ENCODE peak calls at places on chromosomes 3 and 15, in ten cellular contexts. One of them, this sample, is unnamed.

GRCh38 chr3:190229632-190230424 is 92.4 kb downstream of the CLDN1 start:
- DNase-seq in nucleus accumbens: no peak
- DNase-seq in bronchial epithelial cell: peak
- DNase-seq in endothelial cell: no peak
- DNase-seq in T-helper 1 cell: no peak
- DNase-seq in neural progenitor cell: no peak
- DNase-seq in psoas muscle: no peak
- DNase-seq in endothelial cell of umbilical vein: peak
- DNase-seq in substantia nigra: no peak
- DNase-seq in posterior vena cava: no peak
- DNase-seq in this sample: no peak

GRCh38 chr3:23481660-23482278 is 278.6 kb downstream of the UBE2E2 start:
- DNase-seq in nucleus accumbens: no peak
- DNase-seq in bronchial epithelial cell: no peak
- DNase-seq in endothelial cell: no peak
- DNase-seq in T-helper 1 cell: no peak
- DNase-seq in neural progenitor cell: no peak
- DNase-seq in psoas muscle: no peak
- DNase-seq in endothelial cell of umbilical vein: no peak
- DNase-seq in substantia nigra: no peak
- DNase-seq in posterior vena cava: no peak
- DNase-seq in this sample: no peak

GRCh38 chr3:158731938-158732855 is at the start of gene RARRES1:
- DNase-seq in nucleus accumbens: peak
- DNase-seq in bronchial epithelial cell: peak
- DNase-seq in endothelial cell: peak
- DNase-seq in T-helper 1 cell: no peak
- DNase-seq in neural progenitor cell: peak
- DNase-seq in psoas muscle: peak
- DNase-seq in endothelial cell of umbilical vein: peak
- DNase-seq in substantia nigra: no peak
- DNase-seq in posterior vena cava: peak
- DNase-seq in this sample: peak

GRCh38 chr3:147854542-147854941 is 445.4 kb downstream of the ZIC1 start:
- DNase-seq in nucleus accumbens: no peak
- DNase-seq in bronchial epithelial cell: no peak
- DNase-seq in endothelial cell: no peak
- DNase-seq in T-helper 1 cell: no peak
- DNase-seq in neural progenitor cell: no peak
- DNase-seq in psoas muscle: no peak
- DNase-seq in endothelial cell of umbilical vein: no peak
- DNase-seq in substantia nigra: no peak
- DNase-seq in posterior vena cava: no peak
- DNase-seq in this sample: no peak

GRCh38 chr3:58155838-58156237 is 54.9 kb downstream of the DNASE1L3 start:
- DNase-seq in nucleus accumbens: no peak
- DNase-seq in bronchial epithelial cell: no peak
- DNase-seq in endothelial cell: no peak
- DNase-seq in T-helper 1 cell: no peak
- DNase-seq in neural progenitor cell: no peak
- DNase-seq in psoas muscle: no peak
- DNase-seq in endothelial cell of umbilical vein: no peak
- DNase-seq in substantia nigra: no peak
- DNase-seq in posterior vena cava: peak
- DNase-seq in this sample: no peak

GRCh38 chr3:12181301-12181700 is 22.6 kb upstream of the TIMP4 start:
- DNase-seq in nucleus accumbens: no peak
- DNase-seq in bronchial epithelial cell: peak
- DNase-seq in endothelial cell: no peak
- DNase-seq in T-helper 1 cell: no peak
- DNase-seq in neural progenitor cell: no peak
- DNase-seq in psoas muscle: no peak
- DNase-seq in endothelial cell of umbilical vein: no peak
- DNase-seq in substantia nigra: no peak
- DNase-seq in posterior vena cava: no peak
- DNase-seq in this sample: no peak

GRCh38 chr15:101615986-101616848 is 36.0 kb downstream of the TM2D3 start:
- DNase-seq in nucleus accumbens: no peak
- DNase-seq in bronchial epithelial cell: peak
- DNase-seq in endothelial cell: no peak
- DNase-seq in T-helper 1 cell: no peak
- DNase-seq in neural progenitor cell: peak
- DNase-seq in psoas muscle: peak
- DNase-seq in endothelial cell of umbilical vein: peak
- DNase-seq in substantia nigra: no peak
- DNase-seq in posterior vena cava: peak
- DNase-seq in this sample: no peak

GRCh38 chr3:53806182-53807116 is 39.8 kb downstream of the CHDH start:
- DNase-seq in nucleus accumbens: no peak
- DNase-seq in bronchial epithelial cell: peak
- DNase-seq in endothelial cell: no peak
- DNase-seq in T-helper 1 cell: no peak
- DNase-seq in neural progenitor cell: no peak
- DNase-seq in psoas muscle: no peak
- DNase-seq in endothelial cell of umbilical vein: no peak
- DNase-seq in substantia nigra: no peak
- DNase-seq in posterior vena cava: peak
- DNase-seq in this sample: no peak

GRCh38 chr3:155080692-155081091 is 573 bp downstream of the MME start:
- DNase-seq in nucleus accumbens: no peak
- DNase-seq in bronchial epithelial cell: no peak
- DNase-seq in endothelial cell: no peak
- DNase-seq in T-helper 1 cell: no peak
- DNase-seq in neural progenitor cell: no peak
- DNase-seq in psoas muscle: no peak
- DNase-seq in endothelial cell of umbilical vein: peak
- DNase-seq in substantia nigra: no peak
- DNase-seq in posterior vena cava: no peak
- DNase-seq in this sample: no peak

GRCh38 chr3:33750216-33750558 is 32.1 kb upstream of the CLASP2 start:
- DNase-seq in nucleus accumbens: no peak
- DNase-seq in bronchial epithelial cell: no peak
- DNase-seq in endothelial cell: no peak
- DNase-seq in T-helper 1 cell: no peak
- DNase-seq in neural progenitor cell: no peak
- DNase-seq in psoas muscle: no peak
- DNase-seq in endothelial cell of umbilical vein: no peak
- DNase-seq in substantia nigra: no peak
- DNase-seq in posterior vena cava: no peak
- DNase-seq in this sample: no peak

GRCh38 chr3:194711913-194712312 is 26.2 kb downstream of the FAM43A start:
- DNase-seq in nucleus accumbens: no peak
- DNase-seq in bronchial epithelial cell: peak
- DNase-seq in endothelial cell: no peak
- DNase-seq in T-helper 1 cell: no peak
- DNase-seq in neural progenitor cell: no peak
- DNase-seq in psoas muscle: peak
- DNase-seq in endothelial cell of umbilical vein: peak
- DNase-seq in substantia nigra: no peak
- DNase-seq in posterior vena cava: peak
- DNase-seq in this sample: no peak

This sample was measured in frontal cortex.